ENCODE peak calls at places on chromosomes 1 and 21, in eight cellular contexts. One of them, this sample, is unnamed.

GRCh38 chr1:153827168-153827964 is 52.2 kb downstream of the SLC27A3 start:
- DNase-seq in SK-N-SH: no peak
- DNase-seq in smooth muscle cell of the brain vasculature: no peak
- DNase-seq in NCI-H1105: no peak
- DNase-seq in activated T-cell treated with anti-CD3 and anti-CD28 coated beads for 1 hour: no peak
- DNase-seq in activated CD8-positive, alpha-beta memory T cell treated with anti-CD3 and anti-CD28 coated beads for 4 hours: no peak
- DNase-seq in hypothalamus: no peak
- DNase-seq in Calu3: no peak
- DNase-seq in this sample: no peak

GRCh38 chr1:161492827-161493226 is 12.4 kb upstream of the FCGR2A start:
- DNase-seq in NCI-H1105: no peak
- DNase-seq in activated T-cell treated with anti-CD3 and anti-CD28 coated beads for 1 hour: no peak
- DNase-seq in SK-N-SH: no peak
- DNase-seq in hypothalamus: no peak
- DNase-seq in Calu3: no peak
- DNase-seq in smooth muscle cell of the brain vasculature: no peak
- DNase-seq in activated CD8-positive, alpha-beta memory T cell treated with anti-CD3 and anti-CD28 coated beads for 4 hours: no peak
- DNase-seq in this sample: no peak

GRCh38 chr1:207672525-207673130 is 27.7 kb downstream of the CR1L start:
- DNase-seq in Calu3: peak; percentile 53
- DNase-seq in NCI-H1105: peak; percentile 67
- DNase-seq in hypothalamus: no peak
- DNase-seq in SK-N-SH: peak; percentile 32
- DNase-seq in activated T-cell treated with anti-CD3 and anti-CD28 coated beads for 1 hour: no peak
- DNase-seq in smooth muscle cell of the brain vasculature: no peak
- DNase-seq in activated CD8-positive, alpha-beta memory T cell treated with anti-CD3 and anti-CD28 coated beads for 4 hours: no peak
- DNase-seq in this sample: peak; percentile 40

GRCh38 chr1:50977575-50978143 is 7.6 kb downstream of the CDKN2C start:
- DNase-seq in NCI-H1105: peak; percentile 59
- DNase-seq in activated CD8-positive, alpha-beta memory T cell treated with anti-CD3 and anti-CD28 coated beads for 4 hours: no peak
- DNase-seq in hypothalamus: no peak
- DNase-seq in SK-N-SH: peak; percentile 90
- DNase-seq in Calu3: peak; percentile 64
- DNase-seq in smooth muscle cell of the brain vasculature: no peak
- DNase-seq in activated T-cell treated with anti-CD3 and anti-CD28 coated beads for 1 hour: no peak
- DNase-seq in this sample: no peak

GRCh38 chr1:40653851-40654537 is 11.5 kb downstream of the RIMS3 start:
- DNase-seq in SK-N-SH: peak; percentile 51
- DNase-seq in hypothalamus: no peak
- DNase-seq in Calu3: no peak
- DNase-seq in activated CD8-positive, alpha-beta memory T cell treated with anti-CD3 and anti-CD28 coated beads for 4 hours: no peak
- DNase-seq in NCI-H1105: no peak
- DNase-seq in smooth muscle cell of the brain vasculature: no peak
- DNase-seq in activated T-cell treated with anti-CD3 and anti-CD28 coated beads for 1 hour: no peak
- DNase-seq in this sample: no peak

GRCh38 chr1:7581754-7582264 is 189.3 kb upstream of the VAMP3 start:
- DNase-seq in activated CD8-positive, alpha-beta memory T cell treated with anti-CD3 and anti-CD28 coated beads for 4 hours: no peak
- DNase-seq in smooth muscle cell of the brain vasculature: no peak
- DNase-seq in NCI-H1105: no peak
- DNase-seq in SK-N-SH: no peak
- DNase-seq in activated T-cell treated with anti-CD3 and anti-CD28 coated beads for 1 hour: no peak
- DNase-seq in hypothalamus: no peak
- DNase-seq in Calu3: no peak
- DNase-seq in this sample: no peak

GRCh38 chr21:41877901-41878830 is 978 bp downstream of the PRDM15 start:
- DNase-seq in smooth muscle cell of the brain vasculature: no peak
- DNase-seq in activated CD8-positive, alpha-beta memory T cell treated with anti-CD3 and anti-CD28 coated beads for 4 hours: no peak
- DNase-seq in hypothalamus: no peak
- DNase-seq in activated T-cell treated with anti-CD3 and anti-CD28 coated beads for 1 hour: peak; percentile 6
- DNase-seq in SK-N-SH: peak; percentile 70
- DNase-seq in NCI-H1105: peak; percentile 30
- DNase-seq in Calu3: peak; percentile 39
- DNase-seq in this sample: peak; percentile 38

GRCh38 chr1:220962031-220962751 is 82.9 kb downstream of the HLX start:
- DNase-seq in hypothalamus: no peak
- DNase-seq in activated T-cell treated with anti-CD3 and anti-CD28 coated beads for 1 hour: no peak
- DNase-seq in SK-N-SH: no peak
- DNase-seq in smooth muscle cell of the brain vasculature: no peak
- DNase-seq in NCI-H1105: no peak
- DNase-seq in activated CD8-positive, alpha-beta memory T cell treated with anti-CD3 and anti-CD28 coated beads for 4 hours: no peak
- DNase-seq in Calu3: no peak
- DNase-seq in this sample: peak; percentile 49

GRCh38 chr1:5575396-5576110 is 416.7 kb downstream of the NPHP4 start:
- DNase-seq in hypothalamus: no peak
- DNase-seq in smooth muscle cell of the brain vasculature: no peak
- DNase-seq in Calu3: no peak
- DNase-seq in activated T-cell treated with anti-CD3 and anti-CD28 coated beads for 1 hour: no peak
- DNase-seq in SK-N-SH: no peak
- DNase-seq in NCI-H1105: no peak
- DNase-seq in activated CD8-positive, alpha-beta memory T cell treated with anti-CD3 and anti-CD28 coated beads for 4 hours: no peak
- DNase-seq in this sample: no peak

GRCh38 chr1:178020968-178021640 is 51.2 kb upstream of the SEC16B start:
- DNase-seq in activated CD8-positive, alpha-beta memory T cell treated with anti-CD3 and anti-CD28 coated beads for 4 hours: no peak
- DNase-seq in activated T-cell treated with anti-CD3 and anti-CD28 coated beads for 1 hour: no peak
- DNase-seq in SK-N-SH: no peak
- DNase-seq in smooth muscle cell of the brain vasculature: no peak
- DNase-seq in hypothalamus: no peak
- DNase-seq in NCI-H1105: peak; percentile 39
- DNase-seq in Calu3: no peak
- DNase-seq in this sample: no peak

GRCh38 chr1:43423672-43424550 is 29.8 kb downstream of the HYI start:
- DNase-seq in activated CD8-positive, alpha-beta memory T cell treated with anti-CD3 and anti-CD28 coated beads for 4 hours: no peak
- DNase-seq in Calu3: peak; percentile 13
- DNase-seq in activated T-cell treated with anti-CD3 and anti-CD28 coated beads for 1 hour: no peak
- DNase-seq in smooth muscle cell of the brain vasculature: no peak
- DNase-seq in SK-N-SH: no peak
- DNase-seq in NCI-H1105: no peak
- DNase-seq in hypothalamus: no peak
- DNase-seq in this sample: peak; percentile 99

GRCh38 chr21:39726133-39726532 is 18.9 kb upstream of the IGSF5 start:
- DNase-seq in smooth muscle cell of the brain vasculature: no peak
- DNase-seq in activated CD8-positive, alpha-beta memory T cell treated with anti-CD3 and anti-CD28 coated beads for 4 hours: no peak
- DNase-seq in SK-N-SH: no peak
- DNase-seq in NCI-H1105: no peak
- DNase-seq in activated T-cell treated with anti-CD3 and anti-CD28 coated beads for 1 hour: no peak
- DNase-seq in hypothalamus: no peak
- DNase-seq in Calu3: no peak
- DNase-seq in this sample: no peak

GRCh38 chr1:170096806-170097340 is 22.4 kb upstream of the KIFAP3 start:
- DNase-seq in activated CD8-positive, alpha-beta memory T cell treated with anti-CD3 and anti-CD28 coated beads for 4 hours: no peak
- DNase-seq in Calu3: no peak
- DNase-seq in NCI-H1105: no peak
- DNase-seq in hypothalamus: no peak
- DNase-seq in activated T-cell treated with anti-CD3 and anti-CD28 coated beads for 1 hour: no peak
- DNase-seq in SK-N-SH: no peak
- DNase-seq in smooth muscle cell of the brain vasculature: no peak
- DNase-seq in this sample: no peak

GRCh38 chr1:192524223-192524622 is 51.4 kb upstream of the RGS1 start:
- DNase-seq in hypothalamus: no peak
- DNase-seq in Calu3: no peak
- DNase-seq in smooth muscle cell of the brain vasculature: no peak
- DNase-seq in NCI-H1105: no peak
- DNase-seq in activated CD8-positive, alpha-beta memory T cell treated with anti-CD3 and anti-CD28 coated beads for 4 hours: no peak
- DNase-seq in SK-N-SH: no peak
- DNase-seq in activated T-cell treated with anti-CD3 and anti-CD28 coated beads for 1 hour: no peak
- DNase-seq in this sample: no peak

GRCh38 chr1:153741946-153742345 is 14.1 kb downstream of the INTS3 start:
- DNase-seq in Calu3: no peak
- DNase-seq in NCI-H1105: no peak
- DNase-seq in SK-N-SH: no peak
- DNase-seq in activated T-cell treated with anti-CD3 and anti-CD28 coated beads for 1 hour: no peak
- DNase-seq in hypothalamus: no peak
- DNase-seq in activated CD8-positive, alpha-beta memory T cell treated with anti-CD3 and anti-CD28 coated beads for 4 hours: no peak
- DNase-seq in smooth muscle cell of the brain vasculature: no peak
- DNase-seq in this sample: no peak

GRCh38 chr1:31593770-31594632 is 17.7 kb downstream of the TINAGL1 start:
- DNase-seq in SK-N-SH: peak; percentile 76
- DNase-seq in activated T-cell treated with anti-CD3 and anti-CD28 coated beads for 1 hour: peak; percentile 57
- DNase-seq in activated CD8-positive, alpha-beta memory T cell treated with anti-CD3 and anti-CD28 coated beads for 4 hours: no peak
- DNase-seq in NCI-H1105: peak; percentile 54
- DNase-seq in Calu3: peak; percentile 94
- DNase-seq in smooth muscle cell of the brain vasculature: no peak
- DNase-seq in hypothalamus: no peak
- DNase-seq in this sample: peak; percentile 66

GRCh38 chr21:35528109-35529042 is 479.3 kb upstream of the RUNX1 start:
- DNase-seq in activated T-cell treated with anti-CD3 and anti-CD28 coated beads for 1 hour: peak; percentile 19
- DNase-seq in Calu3: peak; percentile 4
- DNase-seq in hypothalamus: no peak
- DNase-seq in SK-N-SH: no peak
- DNase-seq in smooth muscle cell of the brain vasculature: no peak
- DNase-seq in activated CD8-positive, alpha-beta memory T cell treated with anti-CD3 and anti-CD28 coated beads for 4 hours: no peak
- DNase-seq in NCI-H1105: no peak
- DNase-seq in this sample: no peak

GRCh38 chr1:198364471-198364870 is 176.0 kb downstream of the ATP6V1G3 start:
- DNase-seq in smooth muscle cell of the brain vasculature: peak; percentile 29
- DNase-seq in SK-N-SH: no peak
- DNase-seq in hypothalamus: no peak
- DNase-seq in activated T-cell treated with anti-CD3 and anti-CD28 coated beads for 1 hour: no peak
- DNase-seq in activated CD8-positive, alpha-beta memory T cell treated with anti-CD3 and anti-CD28 coated beads for 4 hours: no peak
- DNase-seq in Calu3: no peak
- DNase-seq in NCI-H1105: no peak
- DNase-seq in this sample: no peak

GRCh38 chr1:165444897-165445370 is at the start of gene RXRG:
- DNase-seq in NCI-H1105: peak; percentile 63
- DNase-seq in activated CD8-positive, alpha-beta memory T cell treated with anti-CD3 and anti-CD28 coated beads for 4 hours: no peak
- DNase-seq in SK-N-SH: peak; percentile 48
- DNase-seq in Calu3: peak; percentile 12
- DNase-seq in hypothalamus: no peak
- DNase-seq in smooth muscle cell of the brain vasculature: no peak
- DNase-seq in activated T-cell treated with anti-CD3 and anti-CD28 coated beads for 1 hour: no peak
- DNase-seq in this sample: no peak

GRCh38 chr1:147821883-147822282 is 61.5 kb upstream of the GJA5 start:
- DNase-seq in hypothalamus: no peak
- DNase-seq in activated CD8-positive, alpha-beta memory T cell treated with anti-CD3 and anti-CD28 coated beads for 4 hours: no peak
- DNase-seq in NCI-H1105: no peak
- DNase-seq in activated T-cell treated with anti-CD3 and anti-CD28 coated beads for 1 hour: no peak
- DNase-seq in smooth muscle cell of the brain vasculature: no peak
- DNase-seq in Calu3: no peak
- DNase-seq in SK-N-SH: no peak
- DNase-seq in this sample: no peak

GRCh38 chr21:26800001-26800400 is 45.2 kb downstream of the ADAMTS1 start:
- DNase-seq in hypothalamus: no peak
- DNase-seq in activated CD8-positive, alpha-beta memory T cell treated with anti-CD3 and anti-CD28 coated beads for 4 hours: no peak
- DNase-seq in NCI-H1105: no peak
- DNase-seq in Calu3: no peak
- DNase-seq in smooth muscle cell of the brain vasculature: no peak
- DNase-seq in activated T-cell treated with anti-CD3 and anti-CD28 coated beads for 1 hour: no peak
- DNase-seq in SK-N-SH: no peak
- DNase-seq in this sample: no peak

GRCh38 chr1:232826318-232826717 is 21.1 kb downstream of the MAP10 start:
- DNase-seq in activated CD8-positive, alpha-beta memory T cell treated with anti-CD3 and anti-CD28 coated beads for 4 hours: no peak
- DNase-seq in smooth muscle cell of the brain vasculature: no peak
- DNase-seq in NCI-H1105: no peak
- DNase-seq in hypothalamus: no peak
- DNase-seq in activated T-cell treated with anti-CD3 and anti-CD28 coated beads for 1 hour: no peak
- DNase-seq in SK-N-SH: no peak
- DNase-seq in Calu3: no peak
- DNase-seq in this sample: no peak

GRCh38 chr1:53391982-53392381 is 64.1 kb upstream of the LRP8 start:
- DNase-seq in NCI-H1105: no peak
- DNase-seq in activated T-cell treated with anti-CD3 and anti-CD28 coated beads for 1 hour: no peak
- DNase-seq in SK-N-SH: no peak
- DNase-seq in Calu3: no peak
- DNase-seq in activated CD8-positive, alpha-beta memory T cell treated with anti-CD3 and anti-CD28 coated beads for 4 hours: no peak
- DNase-seq in hypothalamus: no peak
- DNase-seq in smooth muscle cell of the brain vasculature: no peak
- DNase-seq in this sample: no peak

GRCh38 chr1:1123581-1124507 is 8.0 kb upstream of the C1orf159 start:
- DNase-seq in hypothalamus: no peak
- DNase-seq in SK-N-SH: no peak
- DNase-seq in activated T-cell treated with anti-CD3 and anti-CD28 coated beads for 1 hour: no peak
- DNase-seq in Calu3: no peak
- DNase-seq in smooth muscle cell of the brain vasculature: no peak
- DNase-seq in NCI-H1105: no peak
- DNase-seq in activated CD8-positive, alpha-beta memory T cell treated with anti-CD3 and anti-CD28 coated beads for 4 hours: no peak
- DNase-seq in this sample: no peak

GRCh38 chr1:23718482-23718881 is 24.8 kb upstream of the ELOA start:
- DNase-seq in activated CD8-positive, alpha-beta memory T cell treated with anti-CD3 and anti-CD28 coated beads for 4 hours: no peak
- DNase-seq in hypothalamus: no peak
- DNase-seq in NCI-H1105: peak; percentile 14
- DNase-seq in Calu3: peak; percentile 44
- DNase-seq in activated T-cell treated with anti-CD3 and anti-CD28 coated beads for 1 hour: no peak
- DNase-seq in smooth muscle cell of the brain vasculature: peak; percentile 3
- DNase-seq in SK-N-SH: peak; percentile 63
- DNase-seq in this sample: peak; percentile 7

GRCh38 chr1:22038036-22038435 is 14.5 kb upstream of the CDC42 start:
- DNase-seq in hypothalamus: no peak
- DNase-seq in smooth muscle cell of the brain vasculature: no peak
- DNase-seq in SK-N-SH: no peak
- DNase-seq in NCI-H1105: no peak
- DNase-seq in activated CD8-positive, alpha-beta memory T cell treated with anti-CD3 and anti-CD28 coated beads for 4 hours: no peak
- DNase-seq in activated T-cell treated with anti-CD3 and anti-CD28 coated beads for 1 hour: no peak
- DNase-seq in Calu3: no peak
- DNase-seq in this sample: no peak

GRCh38 chr1:228218513-228219244 is 10.8 kb downstream of the OBSCN start:
- DNase-seq in smooth muscle cell of the brain vasculature: no peak
- DNase-seq in Calu3: no peak
- DNase-seq in activated CD8-positive, alpha-beta memory T cell treated with anti-CD3 and anti-CD28 coated beads for 4 hours: no peak
- DNase-seq in activated T-cell treated with anti-CD3 and anti-CD28 coated beads for 1 hour: no peak
- DNase-seq in hypothalamus: no peak
- DNase-seq in NCI-H1105: no peak
- DNase-seq in SK-N-SH: no peak
- DNase-seq in this sample: no peak

GRCh38 chr1:20290624-20291597 is at the start of gene VWA5B1:
- DNase-seq in activated CD8-positive, alpha-beta memory T cell treated with anti-CD3 and anti-CD28 coated beads for 4 hours: no peak
- DNase-seq in hypothalamus: no peak
- DNase-seq in Calu3: no peak
- DNase-seq in SK-N-SH: peak; percentile 78
- DNase-seq in activated T-cell treated with anti-CD3 and anti-CD28 coated beads for 1 hour: no peak
- DNase-seq in NCI-H1105: no peak
- DNase-seq in smooth muscle cell of the brain vasculature: no peak
- DNase-seq in this sample: no peak

GRCh38 chr1:40462956-40463590 is 12.8 kb downstream of the ZFP69B start:
- DNase-seq in activated T-cell treated with anti-CD3 and anti-CD28 coated beads for 1 hour: no peak
- DNase-seq in smooth muscle cell of the brain vasculature: no peak
- DNase-seq in activated CD8-positive, alpha-beta memory T cell treated with anti-CD3 and anti-CD28 coated beads for 4 hours: no peak
- DNase-seq in Calu3: no peak
- DNase-seq in NCI-H1105: no peak
- DNase-seq in SK-N-SH: no peak
- DNase-seq in hypothalamus: no peak
- DNase-seq in this sample: peak; percentile 14

GRCh38 chr1:40313329-40313957 is 3.6 kb downstream of the COL9A2 start:
- DNase-seq in hypothalamus: no peak
- DNase-seq in smooth muscle cell of the brain vasculature: no peak
- DNase-seq in Calu3: no peak
- DNase-seq in NCI-H1105: no peak
- DNase-seq in SK-N-SH: no peak
- DNase-seq in activated T-cell treated with anti-CD3 and anti-CD28 coated beads for 1 hour: no peak
- DNase-seq in activated CD8-positive, alpha-beta memory T cell treated with anti-CD3 and anti-CD28 coated beads for 4 hours: no peak
- DNase-seq in this sample: no peak

GRCh38 chr1:237736372-237737029 is 154.2 kb downstream of the ZP4 start:
- DNase-seq in smooth muscle cell of the brain vasculature: no peak
- DNase-seq in NCI-H1105: no peak
- DNase-seq in Calu3: peak; percentile 19
- DNase-seq in activated CD8-positive, alpha-beta memory T cell treated with anti-CD3 and anti-CD28 coated beads for 4 hours: no peak
- DNase-seq in hypothalamus: no peak
- DNase-seq in SK-N-SH: peak; percentile 14
- DNase-seq in activated T-cell treated with anti-CD3 and anti-CD28 coated beads for 1 hour: no peak
- DNase-seq in this sample: no peak

GRCh38 chr1:77424236-77424635 is 142.4 kb downstream of the AK5 start:
- DNase-seq in activated T-cell treated with anti-CD3 and anti-CD28 coated beads for 1 hour: no peak
- DNase-seq in smooth muscle cell of the brain vasculature: no peak
- DNase-seq in activated CD8-positive, alpha-beta memory T cell treated with anti-CD3 and anti-CD28 coated beads for 4 hours: no peak
- DNase-seq in SK-N-SH: no peak
- DNase-seq in NCI-H1105: no peak
- DNase-seq in Calu3: no peak
- DNase-seq in hypothalamus: no peak
- DNase-seq in this sample: peak; percentile 44

GRCh38 chr1:27704958-27705357 is 20.8 kb upstream of the FAM76A start:
- DNase-seq in activated T-cell treated with anti-CD3 and anti-CD28 coated beads for 1 hour: no peak
- DNase-seq in SK-N-SH: no peak
- DNase-seq in activated CD8-positive, alpha-beta memory T cell treated with anti-CD3 and anti-CD28 coated beads for 4 hours: no peak
- DNase-seq in Calu3: no peak
- DNase-seq in hypothalamus: no peak
- DNase-seq in smooth muscle cell of the brain vasculature: no peak
- DNase-seq in NCI-H1105: no peak
- DNase-seq in this sample: no peak

GRCh38 chr21:34857874-34858273 is 189.1 kb downstream of the CLIC6 start:
- DNase-seq in NCI-H1105: no peak
- DNase-seq in Calu3: no peak
- DNase-seq in activated T-cell treated with anti-CD3 and anti-CD28 coated beads for 1 hour: no peak
- DNase-seq in activated CD8-positive, alpha-beta memory T cell treated with anti-CD3 and anti-CD28 coated beads for 4 hours: no peak
- DNase-seq in hypothalamus: no peak
- DNase-seq in smooth muscle cell of the brain vasculature: no peak
- DNase-seq in SK-N-SH: no peak
- DNase-seq in this sample: no peak